ENCODE peak calls at places on chromosome 20, in six cellular contexts. C, G, L, V, R and I are unnamed samples.

GRCh38 chr20:57323034-57323433 is 6.6 kb upstream of the SPO11 start:
- ATAC-seq in C (peak), G (no peak), L (peak), V (no peak), R (peak), I (peak)

GRCh38 chr20:36988494-36988966 is 37.0 kb upstream of the SAMHD1 start:
- ATAC-seq in C (peak), G (peak), L (no peak), V (no peak), R (peak), I (peak)

GRCh38 chr20:51434556-51435256 is 107.8 kb downstream of the NFATC2 start:
- ATAC-seq in C (no peak), G (peak), L (no peak), V (peak), R (no peak), I (peak)

GRCh38 chr20:48186915-48187314 is 401.6 kb upstream of the SULF2 start:
- ATAC-seq in C (no peak), G (peak), L (no peak), V (no peak), R (peak), I (no peak)

GRCh38 chr20:37243937-37244571 is 17.6 kb downstream of the GHRH start:
- ATAC-seq in C (no peak), G (no peak), L (peak), V (peak), R (no peak), I (no peak)

GRCh38 chr20:36728986-36729385 is 16.9 kb downstream of the NDRG3 start:
- ATAC-seq in C (peak), G (no peak), L (peak), V (peak), R (no peak), I (peak)

GRCh38 chr20:35502352-35502751 is 27.1 kb downstream of the C20orf173 start:
- ATAC-seq in C (peak), G (no peak), L (no peak), V (no peak), R (peak), I (no peak)

GRCh38 chr20:10412591-10413408 is 21.2 kb downstream of the MKKS start:
- ATAC-seq in C (peak), G (no peak), L (no peak), V (no peak), R (no peak), I (no peak)

GRCh38 chr20:53847118-53847842 is 223.1 kb downstream of the BCAS1 start:
- ATAC-seq in C (peak), G (peak), L (no peak), V (no peak), R (peak), I (no peak)

GRCh38 chr20:23608251-23608846 is 2.6 kb upstream of the CST9 start:
- ATAC-seq in C (no peak), G (no peak), L (no peak), V (no peak), R (no peak), I (no peak)

GRCh38 chr20:8399963-8400362 is 267.9 kb downstream of the PLCB1 start:
- ATAC-seq in C (peak), G (peak), L (no peak), V (no peak), R (peak), I (peak)

GRCh38 chr20:34064286-34064685 is 47.8 kb downstream of the EIF2S2 start:
- ATAC-seq in C (no peak), G (no peak), L (no peak), V (no peak), R (no peak), I (no peak)

GRCh38 chr20:17406191-17406590 is 125.0 kb downstream of the BFSP1 start:
- ATAC-seq in C (no peak), G (no peak), L (no peak), V (no peak), R (no peak), I (no peak)

GRCh38 chr20:7497985-7498384 is 442.3 kb downstream of the HAO1 start:
- ATAC-seq in C (no peak), G (no peak), L (no peak), V (no peak), R (no peak), I (no peak)

GRCh38 chr20:49446808-49447207 is 35.7 kb downstream of the KCNB1 start:
- ATAC-seq in C (no peak), G (peak), L (no peak), V (no peak), R (peak), I (no peak)

GRCh38 chr20:56800088-56800487 is 171.0 kb downstream of the TFAP2C start:
- ATAC-seq in C (no peak), G (no peak), L (no peak), V (no peak), R (no peak), I (no peak)

GRCh38 chr20:53100476-53100911 is 128.3 kb downstream of the TSHZ2 start:
- ATAC-seq in C (no peak), G (no peak), L (no peak), V (no peak), R (no peak), I (no peak)

GRCh38 chr20:57548177-57549058 is 12.5 kb upstream of the PCK1 start:
- ATAC-seq in C (no peak), G (no peak), L (no peak), V (no peak), R (no peak), I (peak)

GRCh38 chr20:51752343-51752951 is 15.7 kb downstream of the ATP9A start:
- ATAC-seq in C (no peak), G (peak), L (peak), V (peak), R (peak), I (no peak)

GRCh38 chr20:16710781-16711180 is 19.0 kb upstream of the SNRPB2 start:
- ATAC-seq in C (no peak), G (no peak), L (no peak), V (no peak), R (no peak), I (no peak)

GRCh38 chr20:62707981-62708521 is 585 bp upstream of the NTSR1 start:
- ATAC-seq in C (peak), G (no peak), L (peak), V (no peak), R (peak), I (no peak)

GRCh38 chr20:9112541-9113515 is 43.9 kb downstream of the PLCB4 start:
- ATAC-seq in C (no peak), G (peak), L (no peak), V (peak), R (no peak), I (no peak)

GRCh38 chr20:1946442-1946761 is 47.5 kb downstream of the PDYN start:
- ATAC-seq in C (no peak), G (no peak), L (no peak), V (no peak), R (no peak), I (no peak)

GRCh38 chr20:45036044-45036755 is 64.7 kb downstream of the KCNS1 start:
- ATAC-seq in C (no peak), G (no peak), L (no peak), V (peak), R (no peak), I (peak)

GRCh38 chr20:1697592-1697991 is 40.0 kb upstream of the SIRPG start:
- ATAC-seq in C (no peak), G (no peak), L (no peak), V (no peak), R (no peak), I (no peak)

GRCh38 chr20:57437672-57438330 is 46.6 kb downstream of the RBM38 start:
- ATAC-seq in C (no peak), G (no peak), L (no peak), V (no peak), R (no peak), I (no peak)

GRCh38 chr20:32278199-32278643 is 770 bp downstream of the KIF3B start:
- ATAC-seq in C (peak), G (peak), L (peak), V (no peak), R (peak), I (peak)

GRCh38 chr20:19256085-19256484 is 43.6 kb downstream of the SLC24A3 start:
- ATAC-seq in C (no peak), G (no peak), L (no peak), V (no peak), R (no peak), I (no peak)